ENCODE peak calls at places on chromosomes 6 and 20, in ten cellular contexts. H, X, F, I, O, Z, B, E, N and V are unnamed samples.

GRCh38 chr20:44768256-44768655 is 22.6 kb downstream of the KCNK15 start:
- DNase-seq in H (no peak), X (no peak), F (no peak), I (no peak), O (no peak), Z (no peak), B (no peak), E (no peak), N (no peak), V (no peak)

GRCh38 chr6:76684881-76685280 is 612.4 kb upstream of the IMPG1 start:
- DNase-seq in H (no peak), X (peak; percentile 15), F (no peak), I (no peak), O (peak; percentile 20), Z (no peak), B (no peak), E (no peak), N (peak; percentile 1), V (no peak)

GRCh38 chr6:166655251-166655650 is 28.2 kb upstream of the RPS6KA2 start:
- DNase-seq in H (no peak), X (no peak), F (no peak), I (no peak), O (no peak), Z (no peak), B (peak; percentile 53), E (no peak), N (no peak), V (no peak)

GRCh38 chr20:44349349-44349748 is 6.2 kb upstream of the HNF4A start:
- DNase-seq in H (no peak), X (no peak), F (no peak), I (no peak), O (no peak), Z (no peak), B (no peak), E (no peak), N (no peak), V (no peak)

GRCh38 chr20:36929290-36929689 is 22.2 kb downstream of the SAMHD1 start:
- DNase-seq in H (no peak), X (no peak), F (no peak), I (no peak), O (peak; percentile 36), Z (no peak), B (no peak), E (no peak), N (no peak), V (no peak)

GRCh38 chr20:3997446-3997845 is 17.9 kb downstream of the RNF24 start:
- DNase-seq in H (peak; percentile 41), X (no peak), F (no peak), I (no peak), O (no peak), Z (no peak), B (no peak), E (no peak), N (no peak), V (no peak)

GRCh38 chr20:7723284-7723683 is 217.0 kb downstream of the HAO1 start:
- DNase-seq in H (peak; percentile 42), X (peak; percentile 22), F (no peak), I (no peak), O (peak; percentile 82), Z (no peak), B (no peak), E (no peak), N (peak; percentile 16), V (no peak)

GRCh38 chr6:22448311-22448711 is 121.1 kb upstream of the HDGFL1 start:
- DNase-seq in H (no peak), X (peak; percentile 74), F (no peak), I (peak; percentile 81), O (peak; percentile 72), Z (no peak), B (no peak), E (no peak), N (peak; percentile 83), V (no peak)

GRCh38 chr20:31565699-31566331 is 39.3 kb upstream of the ID1 start:
- DNase-seq in H (peak; percentile 96), X (no peak), F (no peak), I (no peak), O (no peak), Z (no peak), B (no peak), E (no peak), N (peak; percentile 53), V (no peak)

GRCh38 chr20:31566332-31566657 is 38.8 kb upstream of the ID1 start:
- DNase-seq in H (no peak), X (no peak), F (no peak), I (no peak), O (no peak), Z (no peak), B (no peak), E (no peak), N (no peak), V (no peak)

GRCh38 chr20:31568041-31568731 is 36.9 kb upstream of the ID1 start:
- DNase-seq in H (no peak), X (no peak), F (no peak), I (no peak), O (peak; percentile 46), Z (no peak), B (no peak), E (no peak), N (no peak), V (no peak)

GRCh38 chr20:31567380-31567720 is 37.7 kb upstream of the ID1 start:
- DNase-seq in H (no peak), X (no peak), F (no peak), I (no peak), O (no peak), Z (no peak), B (no peak), E (no peak), N (no peak), V (no peak)

DNA sequence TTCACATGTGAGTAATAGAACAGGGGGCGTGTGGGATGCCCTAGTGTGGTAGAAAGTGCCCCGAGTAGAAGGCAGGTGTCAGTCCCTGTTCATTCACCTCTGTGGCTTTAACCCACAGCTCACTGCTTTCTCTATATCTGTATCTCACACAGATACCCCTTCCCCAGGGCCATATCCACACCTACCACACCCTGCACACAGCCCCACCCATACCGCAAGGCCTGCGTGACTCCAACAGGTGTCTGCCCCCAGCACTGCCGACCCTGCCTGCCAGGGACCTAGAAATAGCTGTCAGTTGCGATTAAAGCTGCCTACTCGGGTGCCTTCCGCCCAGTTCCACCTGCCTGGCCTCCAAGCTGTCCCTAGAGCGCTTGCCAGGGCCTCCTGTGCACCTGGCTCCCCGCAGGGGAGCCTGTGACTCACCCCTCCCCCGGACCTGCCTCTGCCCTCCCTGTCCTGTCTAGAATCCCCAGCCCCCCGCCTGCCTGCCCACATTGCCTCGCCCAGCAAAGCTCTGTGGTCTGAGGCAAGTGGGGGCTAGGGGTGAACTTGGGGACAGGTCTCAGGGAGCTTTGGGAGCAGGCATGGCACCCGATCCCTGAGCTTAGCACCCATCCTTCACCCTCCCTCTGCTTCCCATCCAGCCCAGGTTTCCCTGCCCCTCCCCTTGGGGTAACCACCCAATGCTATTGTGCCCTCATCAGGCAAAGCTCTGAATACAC is 38.3 kb upstream of the ID1 start:
- DNase-seq in H (no peak), X (no peak), F (peak; percentile 53), I (no peak), O (no peak), Z (no peak), B (no peak), E (no peak), N (no peak), V (no peak)
- TF ChIP-seq CTCF in H (peak; percentile 52), X (no peak), F (no peak), I (no peak), O (no peak), Z (no peak), B (no peak), E (no peak), N (no peak), V (no peak)

GRCh38 chr6:2505624-2506023 is 245.1 kb downstream of the MYLK4 start:
- DNase-seq in H (no peak), X (no peak), F (peak; percentile 5), I (no peak), O (no peak), Z (no peak), B (no peak), E (no peak), N (peak; percentile 17), V (no peak)
- TF ChIP-seq CTCF in H (peak; percentile 35), X (peak; percentile 36), F (peak; percentile 31), I (peak; percentile 40), O (peak; percentile 51), Z (no peak), B (no peak), E (no peak), N (no peak), V (no peak)

GRCh38 chr20:46251211-46251673 is 57.1 kb downstream of the CDH22 start:
- DNase-seq in H (no peak), X (no peak), F (no peak), I (no peak), O (no peak), Z (no peak), B (no peak), E (no peak), N (no peak), V (no peak)

GRCh38 chr20:46250772-46251171 is 57.5 kb downstream of the CDH22 start:
- DNase-seq in H (no peak), X (no peak), F (no peak), I (no peak), O (no peak), Z (no peak), B (no peak), E (no peak), N (no peak), V (no peak)

GRCh38 chr20:46255440-46256104 is 52.7 kb downstream of the CDH22 start:
- DNase-seq in H (peak; percentile 84), X (peak; percentile 7), F (no peak), I (peak; percentile 2), O (peak; percentile 55), Z (no peak), B (peak; percentile 91), E (peak; percentile 65), N (peak; percentile 31), V (no peak)

GRCh38 chr20:46252352-46253091 is 55.8 kb downstream of the CDH22 start:
- DNase-seq in H (no peak), X (no peak), F (no peak), I (no peak), O (no peak), Z (no peak), B (peak; percentile 45), E (no peak), N (no peak), V (no peak)

GRCh38 chr20:46253391-46253790 is 54.9 kb downstream of the CDH22 start:
- DNase-seq in H (peak; percentile 2), X (no peak), F (no peak), I (no peak), O (peak; percentile 5), Z (no peak), B (peak; percentile 38), E (no peak), N (peak; percentile 46), V (no peak)
- TF ChIP-seq CTCF in H (peak; percentile 40), X (no peak), F (no peak), I (peak; percentile 3), O (peak; percentile 38), Z (no peak), B (no peak), E (no peak), N (peak; percentile 34), V (no peak)

GRCh38 chr6:108559884-108560462 is 744 bp upstream of the FOXO3 start:
- DNase-seq in H (peak; percentile 68), X (peak; percentile 88), F (peak; percentile 32), I (no peak), O (peak; percentile 73), Z (no peak), B (peak; percentile 70), E (peak; percentile 63), N (peak; percentile 67), V (no peak)

GRCh38 chr6:108561742-108562502 is 1.2 kb downstream of the FOXO3 start:
- DNase-seq in H (no peak), X (peak; percentile 32), F (no peak), I (no peak), O (no peak), Z (no peak), B (peak; percentile 37), E (peak; percentile 49), N (no peak), V (no peak)

GRCh38 chr6:108562503-108562993 is 1.8 kb downstream of the FOXO3 start:
- DNase-seq in H (peak; percentile 79), X (peak; percentile 73), F (no peak), I (peak; percentile 58), O (peak; percentile 85), Z (no peak), B (peak; percentile 84), E (peak; percentile 90), N (peak; percentile 52), V (no peak)

GRCh38 chr6:108559097-108559883 is 1.4 kb upstream of the FOXO3 start:
- DNase-seq in H (no peak), X (peak; percentile 85), F (peak; percentile 81), I (no peak), O (peak; percentile 93), Z (peak; percentile 97), B (peak; percentile 90), E (peak; percentile 92), N (peak; percentile 72), V (peak; percentile 84)

GRCh38 chr6:108560463-108561308 is at the start of gene FOXO3:
- DNase-seq in H (no peak), X (peak; percentile 94), F (peak; percentile 58), I (peak; percentile 65), O (peak; percentile 96), Z (peak; percentile 80), B (peak; percentile 96), E (peak; percentile 96), N (peak; percentile 85), V (peak; percentile 74)
- TF ChIP-seq CTCF in H (peak; percentile 14), X (no peak), F (no peak), I (no peak), O (no peak), Z (no peak), B (peak; percentile 2), E (peak; percentile 8), N (no peak), V (no peak)